ENCODE peak calls at places on chromosomes 5 and 9, in six cellular contexts. K is IMR-90, M is neuronal stem cell, I is H1, W is mesenchymal stem cell, A is H9. J is an unnamed sample.

GRCh38 chr9:136881691-136882108 is 4.6 kb upstream of the TRAF2 start:
- DNase-seq in A (no peak), W (peak), I (no peak), K (peak), M (no peak), J (peak)

GRCh38 chr9:119802621-119803020 is 433.4 kb upstream of the BRINP1 start:
- DNase-seq in M (no peak), I (no peak), A (no peak), W (no peak), K (no peak), J (no peak)

GRCh38 chr5:105868038-105868775 is 1802.5 kb downstream of the EFNA5 start:
- DNase-seq in K (no peak), I (no peak), A (no peak), M (no peak), W (no peak), J (no peak)

GRCh38 chr5:113117543-113118110 is 141.0 kb downstream of the DCP2 start:
- DNase-seq in I (no peak), A (no peak), K (peak), W (peak), M (no peak), J (no peak)

GRCh38 chr9:95283678-95284077 is 33.8 kb downstream of the FANCC start:
- DNase-seq in W (no peak), M (no peak), A (no peak), I (no peak), K (no peak), J (no peak)

GRCh38 chr5:37206733-37207132 is 42.4 kb downstream of the CPLANE1 start:
- DNase-seq in I (no peak), M (no peak), K (no peak), A (no peak), W (no peak), J (no peak)

GRCh38 chr5:53407373-53407772 is 73.1 kb upstream of the FST start:
- DNase-seq in W (peak), A (no peak), I (no peak), K (peak), M (no peak), J (no peak)

GRCh38 chr9:17906841-17907779 is 328.2 kb downstream of the SH3GL2 start:
- DNase-seq in K (no peak), A (peak), M (peak), W (no peak), I (no peak), J (peak)

GRCh38 chr5:60597570-60597969 is 102.4 kb downstream of the DEPDC1B start:
- DNase-seq in M (no peak), I (no peak), A (no peak), W (no peak), K (no peak), J (no peak)

GRCh38 chr9:90642570-90643539 is at the start of gene DIRAS2:
- DNase-seq in A (peak), I (peak), W (peak), K (peak), M (peak), J (peak)

GRCh38 chr5:179596421-179596820 is 27.1 kb downstream of the HNRNPH1 start:
- DNase-seq in I (no peak), K (no peak), A (no peak), W (no peak), M (no peak), J (no peak)

GRCh38 chr9:93649610-93650261 is 73.4 kb downstream of the PHF2 start:
- DNase-seq in M (no peak), I (no peak), W (no peak), K (peak), A (no peak), J (no peak)

GRCh38 chr5:73861313-73861978 is 235.4 kb downstream of the ARHGEF28 start:
- DNase-seq in W (no peak), K (no peak), I (no peak), M (no peak), A (no peak), J (no peak)

GRCh38 chr5:163571755-163572154 is 66.3 kb downstream of the MAT2B start:
- DNase-seq in M (no peak), K (peak), I (no peak), W (peak), A (no peak), J (no peak)

DNA sequence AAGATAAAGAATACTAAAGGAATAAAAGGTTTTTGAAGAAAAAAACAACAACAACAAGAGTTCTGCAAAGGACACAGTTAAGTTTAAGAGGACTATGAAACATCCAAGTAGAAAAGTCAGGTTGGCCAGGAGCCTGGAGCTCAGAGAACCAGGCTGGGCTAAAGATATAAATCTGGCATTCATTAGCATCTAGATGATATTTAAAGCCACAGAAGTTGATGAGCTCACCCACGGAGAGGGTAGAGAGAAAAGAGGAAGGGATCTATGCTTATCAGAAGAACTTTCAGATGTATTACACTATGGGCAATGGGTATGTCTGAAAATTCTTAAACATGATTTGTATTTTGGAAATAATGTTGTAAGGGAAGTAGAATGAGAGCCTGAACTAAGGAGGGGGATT is 9.9 kb downstream of the MIER3 start:
- DNase-seq in M (no peak), I (no peak), K (peak), W (no peak), A (no peak), J (peak)
- H2BK15ac ChIP-seq in M (no peak), I (no peak), K (no peak), W (no peak), A (no peak), J (no peak)

GRCh38 chr9:88775966-88776365 is 215.3 kb upstream of the S1PR3 start:
- DNase-seq in W (no peak), A (no peak), I (no peak), K (no peak), M (no peak), J (no peak)
- H2BK5ac ChIP-seq in W (peak), A (no peak), I (no peak), K (peak), M (no peak), J (no peak)

DNA sequence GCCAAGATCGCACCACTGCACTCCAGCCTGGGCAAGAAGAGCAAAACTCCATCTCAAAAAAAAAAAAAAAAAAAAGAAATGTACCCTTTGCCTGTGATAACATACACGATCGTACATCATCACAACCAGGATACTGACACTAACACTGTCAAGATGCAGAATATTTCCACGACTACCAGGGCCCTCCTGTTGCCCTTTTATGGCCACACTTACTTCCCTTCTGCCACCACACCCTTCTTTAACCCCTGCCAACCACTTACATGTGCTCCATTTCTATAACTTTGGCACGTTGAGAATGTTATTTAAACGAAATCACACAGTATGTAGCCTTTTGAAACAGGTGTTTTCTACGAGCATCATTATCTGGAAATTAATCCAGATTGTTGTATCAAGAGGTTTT is 69.0 kb upstream of the OTULINL start:
- DNase-seq in K (no peak), W (no peak), I (no peak), A (no peak), M (no peak), J (no peak)
- H4K8ac ChIP-seq in K (no peak), W (no peak), I (no peak), A (no peak), M (no peak), J (no peak)

GRCh38 chr9:131238402-131239021 is 37.8 kb downstream of the FAM78A start:
- DNase-seq in M (peak), W (peak), K (peak), I (no peak), A (no peak), J (peak)
- H2BK15ac ChIP-seq in M (peak), W (peak), K (peak), I (peak), A (no peak), J (no peak)

DNA sequence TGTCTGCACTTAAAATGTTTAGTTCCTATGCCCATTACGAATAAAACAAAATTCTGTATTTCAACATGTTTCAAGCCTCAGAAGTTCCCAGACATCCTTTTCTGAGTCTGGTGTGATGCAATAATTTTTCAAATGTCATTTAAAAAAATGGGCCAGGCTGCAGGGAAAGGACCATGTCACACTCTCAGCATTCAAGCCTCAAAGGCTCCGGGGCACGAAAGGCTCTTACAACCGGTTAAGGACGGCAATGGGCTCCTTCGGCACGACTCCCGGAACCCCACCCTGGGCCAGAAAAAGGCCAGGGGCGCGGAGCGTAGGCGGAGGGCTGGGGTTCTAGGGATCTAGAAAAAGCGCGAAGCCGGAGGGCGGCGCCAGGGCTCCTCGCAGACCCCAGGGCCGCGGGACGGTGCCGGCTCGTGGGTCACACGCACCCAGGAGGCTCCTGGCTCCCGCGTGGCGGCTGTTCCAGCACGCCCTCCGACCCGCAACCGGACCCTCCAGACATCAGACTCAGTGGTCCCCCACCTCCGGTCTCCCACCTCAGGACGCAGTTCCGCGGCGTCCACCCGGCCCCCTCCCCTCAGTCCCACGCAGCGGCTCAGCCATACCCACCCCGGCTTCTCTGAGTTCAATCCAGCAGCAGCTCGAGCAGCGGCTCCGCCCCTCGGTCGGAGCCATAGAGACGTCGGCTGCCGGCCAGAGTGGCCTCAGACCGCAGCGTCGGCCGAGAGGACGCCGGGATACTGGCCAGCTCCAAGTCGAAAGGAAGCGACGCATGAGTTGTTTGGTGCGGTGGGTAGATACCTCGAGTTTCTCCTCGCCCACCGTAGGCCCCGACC is at the start of gene TMEM267:
- DNase-seq in K (peak), A (peak), W (peak), M (peak), I (peak), J (peak)
- H2BK5ac ChIP-seq in K (peak), A (no peak), W (peak), M (peak), I (peak), J (peak)

DNA sequence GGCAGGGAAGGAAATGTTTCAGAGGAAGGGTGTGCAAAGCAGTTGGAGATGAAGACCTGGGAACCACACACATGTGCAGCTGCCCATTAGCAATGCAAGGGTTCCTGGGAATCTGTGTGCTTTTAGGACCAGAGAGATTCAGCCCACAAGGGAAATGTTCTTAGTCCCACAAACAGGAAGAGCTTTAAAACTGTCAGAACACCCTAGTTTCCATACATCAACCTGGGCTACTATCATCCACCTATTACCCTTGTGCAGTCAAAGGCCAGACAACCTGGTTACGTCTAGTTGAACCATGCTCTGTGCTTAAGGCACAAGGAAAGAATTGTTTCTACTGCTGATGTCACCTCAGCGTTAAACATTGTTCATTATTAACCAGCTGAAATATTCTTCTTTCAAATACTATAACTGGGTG is 7.5 kb downstream of the LHFPL2 start:
- DNase-seq in K (no peak), M (no peak), A (no peak), W (no peak), I (no peak), J (no peak)
- H4K8ac ChIP-seq in K (peak), M (no peak), A (no peak), W (no peak), I (no peak), J (no peak)

GRCh38 chr9:96665789-96666188 is 10.7 kb upstream of the PRXL2C start:
- DNase-seq in W (no peak), K (no peak), M (no peak), A (no peak), I (no peak), J (no peak)

GRCh38 chr9:96667363-96667728 is 12.2 kb upstream of the PRXL2C start:
- DNase-seq in I (no peak), K (no peak), A (peak), W (no peak), M (no peak), J (peak)

GRCh38 chr9:96663506-96664120 is 8.5 kb upstream of the PRXL2C start:
- DNase-seq in W (no peak), M (no peak), I (no peak), K (peak), A (peak), J (no peak)

GRCh38 chr9:96660693-96661248 is 5.7 kb upstream of the PRXL2C start:
- DNase-seq in M (no peak), K (no peak), I (no peak), W (no peak), A (no peak), J (no peak)

GRCh38 chr9:96661711-96662110 is 6.6 kb upstream of the PRXL2C start:
- DNase-seq in A (no peak), I (no peak), W (peak), M (no peak), K (peak), J (peak)
- H2BK15ac ChIP-seq in A (no peak), I (no peak), W (no peak), M (no peak), K (no peak), J (no peak)

GRCh38 chr5:135391123-135391868 is 7.7 kb downstream of the MACROH2A1 start:
- DNase-seq in M (no peak), I (no peak), A (no peak), K (peak), W (peak), J (no peak)
- H2BK5ac ChIP-seq in M (no peak), I (no peak), A (no peak), K (peak), W (peak), J (no peak)